ENCODE peak calls at places on chromosomes 2 and 18, in five cellular contexts. J, V, H, G and Y are unnamed samples.

GRCh38 chr18:48629730-48630324 is 91.0 kb downstream of the CTIF start:
- DNase-seq in J (no peak), V (no peak), H (no peak), G (peak; percentile 45), Y (peak; percentile 86)

GRCh38 chr2:71681626-71682025 is 228.3 kb downstream of the DYSF start:
- DNase-seq in J (no peak), V (no peak), H (no peak), G (no peak), Y (no peak)

GRCh38 chr2:94997981-94998920 is 27.3 kb upstream of the MAL start:
- DNase-seq in J (no peak), V (no peak), H (no peak), G (no peak), Y (no peak)

GRCh38 chr2:10494351-10495066 is 46.4 kb upstream of the ODC1 start:
- DNase-seq in J (no peak), V (no peak), H (no peak), G (no peak), Y (no peak)

GRCh38 chr2:9748586-9748985 is 94.7 kb upstream of the TAF1B start:
- DNase-seq in J (no peak), V (no peak), H (no peak), G (no peak), Y (no peak)

GRCh38 chr2:128313076-128313836 is 5.4 kb downstream of the HS6ST1 start:
- DNase-seq in J (no peak), V (no peak), H (peak; percentile 62), G (no peak), Y (no peak)

GRCh38 chr18:74217476-74218143 is 69.3 kb downstream of the TIMM21 start:
- DNase-seq in J (no peak), V (no peak), H (no peak), G (no peak), Y (no peak)

GRCh38 chr2:98472132-98472650 is 27.5 kb downstream of the INPP4A start:
- DNase-seq in J (no peak), V (no peak), H (no peak), G (no peak), Y (no peak)